ENCODE peak calls at places on chromosomes 4 and X, in six cellular contexts. One of them, this sample, is unnamed.

GRCh38 chr4:159046683-159047082 is 56.2 kb upstream of the RAPGEF2 start:
- DNase-seq in left ventricle myocardium inferior: no peak
- DNase-seq in fibroblast of mammary gland: no peak
- DNase-seq in heart left ventricle: no peak
- DNase-seq in fibroblast of lung: no peak
- DNase-seq in WERI-Rb-1: no peak
- DNase-seq in this sample: no peak

GRCh38 chrX:110733166-110733565 is 62.5 kb downstream of the CHRDL1 start:
- DNase-seq in left ventricle myocardium inferior: no peak
- DNase-seq in fibroblast of mammary gland: peak
- DNase-seq in heart left ventricle: no peak
- DNase-seq in fibroblast of lung: peak
- DNase-seq in WERI-Rb-1: no peak
- DNase-seq in this sample: no peak

GRCh38 chr4:72378901-72379300 is 190.1 kb downstream of the ADAMTS3 start:
- DNase-seq in left ventricle myocardium inferior: no peak
- DNase-seq in fibroblast of mammary gland: no peak
- DNase-seq in heart left ventricle: no peak
- DNase-seq in fibroblast of lung: no peak
- DNase-seq in WERI-Rb-1: no peak
- DNase-seq in this sample: no peak

GRCh38 chr4:60133414-60133813 is 1066.7 kb upstream of the ADGRL3 start:
- DNase-seq in left ventricle myocardium inferior: no peak
- DNase-seq in fibroblast of mammary gland: no peak
- DNase-seq in heart left ventricle: no peak
- DNase-seq in fibroblast of lung: peak
- DNase-seq in WERI-Rb-1: no peak
- DNase-seq in this sample: peak

GRCh38 chr4:184647391-184648101 is 1.7 kb downstream of the CASP3 start:
- DNase-seq in left ventricle myocardium inferior: no peak
- DNase-seq in fibroblast of mammary gland: peak
- DNase-seq in heart left ventricle: no peak
- DNase-seq in fibroblast of lung: peak
- DNase-seq in WERI-Rb-1: no peak
- DNase-seq in this sample: peak

GRCh38 chr4:102263024-102263787 is 82.1 kb downstream of the SLC39A8 start:
- DNase-seq in left ventricle myocardium inferior: no peak
- DNase-seq in fibroblast of mammary gland: peak
- DNase-seq in heart left ventricle: no peak
- DNase-seq in fibroblast of lung: peak
- DNase-seq in WERI-Rb-1: peak
- DNase-seq in this sample: peak

GRCh38 chrX:73855546-73855945 is 292.5 kb downstream of the CHIC1 start:
- DNase-seq in left ventricle myocardium inferior: peak
- DNase-seq in fibroblast of mammary gland: peak
- DNase-seq in heart left ventricle: peak
- DNase-seq in fibroblast of lung: peak
- DNase-seq in WERI-Rb-1: peak
- DNase-seq in this sample: peak

GRCh38 chr4:2866160-2866861 is 22.7 kb downstream of the ADD1 start:
- DNase-seq in left ventricle myocardium inferior: no peak
- DNase-seq in fibroblast of mammary gland: no peak
- DNase-seq in heart left ventricle: no peak
- DNase-seq in fibroblast of lung: no peak
- DNase-seq in WERI-Rb-1: peak
- DNase-seq in this sample: no peak

GRCh38 chr4:114132830-114133229 is 153.4 kb upstream of the ARSJ start:
- DNase-seq in left ventricle myocardium inferior: no peak
- DNase-seq in fibroblast of mammary gland: peak
- DNase-seq in heart left ventricle: no peak
- DNase-seq in fibroblast of lung: no peak
- DNase-seq in WERI-Rb-1: no peak
- DNase-seq in this sample: peak

GRCh38 chr4:10164877-10165283 is 48.3 kb upstream of the WDR1 start:
- DNase-seq in left ventricle myocardium inferior: no peak
- DNase-seq in fibroblast of mammary gland: peak
- DNase-seq in heart left ventricle: no peak
- DNase-seq in fibroblast of lung: peak
- DNase-seq in WERI-Rb-1: peak
- DNase-seq in this sample: peak

GRCh38 chr4:165715211-165715610 is 157.8 kb upstream of the TLL1 start:
- DNase-seq in left ventricle myocardium inferior: no peak
- DNase-seq in fibroblast of mammary gland: no peak
- DNase-seq in heart left ventricle: no peak
- DNase-seq in fibroblast of lung: peak
- DNase-seq in WERI-Rb-1: no peak
- DNase-seq in this sample: no peak

GRCh38 chrX:9189286-9189685 is 155.4 kb upstream of the FAM9B start:
- DNase-seq in left ventricle myocardium inferior: no peak
- DNase-seq in fibroblast of mammary gland: no peak
- DNase-seq in heart left ventricle: no peak
- DNase-seq in fibroblast of lung: no peak
- DNase-seq in WERI-Rb-1: no peak
- DNase-seq in this sample: no peak

GRCh38 chr4:108044951-108045686 is 55.4 kb downstream of the HADH start:
- DNase-seq in left ventricle myocardium inferior: no peak
- DNase-seq in fibroblast of mammary gland: peak
- DNase-seq in heart left ventricle: no peak
- DNase-seq in fibroblast of lung: peak
- DNase-seq in WERI-Rb-1: no peak
- DNase-seq in this sample: peak

GRCh38 chr4:76385974-76386373 is 35.0 kb downstream of the CCDC158 start:
- DNase-seq in left ventricle myocardium inferior: no peak
- DNase-seq in fibroblast of mammary gland: no peak
- DNase-seq in heart left ventricle: no peak
- DNase-seq in fibroblast of lung: no peak
- DNase-seq in WERI-Rb-1: no peak
- DNase-seq in this sample: no peak

GRCh38 chr4:80202784-80203553 is 5.7 kb downstream of the PRDM8 start:
- DNase-seq in left ventricle myocardium inferior: no peak
- DNase-seq in fibroblast of mammary gland: no peak
- DNase-seq in heart left ventricle: peak
- DNase-seq in fibroblast of lung: peak
- DNase-seq in WERI-Rb-1: no peak
- DNase-seq in this sample: peak

GRCh38 chrX:52504551-52504950 is 8.9 kb downstream of the XAGE1A start:
- DNase-seq in left ventricle myocardium inferior: no peak
- DNase-seq in fibroblast of mammary gland: no peak
- DNase-seq in heart left ventricle: no peak
- DNase-seq in fibroblast of lung: no peak
- DNase-seq in WERI-Rb-1: no peak
- DNase-seq in this sample: no peak

GRCh38 chr4:6956434-6957147 is 47.0 kb downstream of the TBC1D14 start:
- DNase-seq in left ventricle myocardium inferior: no peak
- DNase-seq in fibroblast of mammary gland: no peak
- DNase-seq in heart left ventricle: no peak
- DNase-seq in fibroblast of lung: no peak
- DNase-seq in WERI-Rb-1: no peak
- DNase-seq in this sample: no peak

GRCh38 chr4:6956087-6956433 is 46.4 kb downstream of the TBC1D14 start:
- DNase-seq in left ventricle myocardium inferior: no peak
- DNase-seq in fibroblast of mammary gland: no peak
- DNase-seq in heart left ventricle: no peak
- DNase-seq in fibroblast of lung: no peak
- DNase-seq in WERI-Rb-1: no peak
- DNase-seq in this sample: no peak

GRCh38 chr4:6951880-6952381 is 42.3 kb downstream of the TBC1D14 start:
- DNase-seq in left ventricle myocardium inferior: no peak
- DNase-seq in fibroblast of mammary gland: no peak
- DNase-seq in heart left ventricle: no peak
- DNase-seq in fibroblast of lung: no peak
- DNase-seq in WERI-Rb-1: no peak
- DNase-seq in this sample: no peak

GRCh38 chr4:6955261-6955911 is 45.8 kb downstream of the TBC1D14 start:
- DNase-seq in left ventricle myocardium inferior: no peak
- DNase-seq in fibroblast of mammary gland: no peak
- DNase-seq in heart left ventricle: no peak
- DNase-seq in fibroblast of lung: no peak
- DNase-seq in WERI-Rb-1: peak
- DNase-seq in this sample: no peak

DNA sequence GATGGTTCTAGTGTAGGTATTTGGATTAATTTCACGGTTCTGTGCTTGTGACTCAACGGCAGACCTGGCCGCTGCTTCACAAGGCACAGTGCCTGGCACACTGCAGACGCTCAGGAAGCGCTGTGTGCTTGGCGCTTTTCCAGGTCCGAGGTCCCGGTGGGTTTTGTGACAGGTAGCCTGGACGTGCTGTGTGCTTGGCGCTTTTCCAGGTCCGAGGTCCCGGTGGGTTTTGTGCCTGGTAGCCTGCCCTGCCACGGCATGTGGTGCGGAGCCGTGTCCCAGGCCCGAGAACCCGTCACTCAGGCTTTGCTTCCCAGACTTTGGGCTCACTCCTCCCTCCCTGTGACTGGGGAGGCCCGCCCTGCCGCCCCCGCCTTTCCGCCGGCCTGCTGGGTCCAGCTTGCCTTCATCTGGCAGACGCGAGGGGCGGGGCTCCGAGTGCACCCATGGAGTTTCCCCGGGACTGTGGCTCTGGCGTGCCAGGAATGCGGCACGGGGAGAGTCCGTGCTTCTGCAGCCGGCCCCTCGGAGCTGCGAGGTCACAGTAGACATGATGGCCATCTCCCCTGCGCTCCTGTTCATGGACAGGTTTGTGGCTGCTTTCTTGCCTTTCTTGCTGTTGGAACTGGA is 44.2 kb downstream of the TBC1D14 start:
- DNase-seq in left ventricle myocardium inferior: peak
- DNase-seq in fibroblast of mammary gland: peak
- DNase-seq in heart left ventricle: peak
- DNase-seq in fibroblast of lung: peak
- DNase-seq in WERI-Rb-1: no peak
- DNase-seq in this sample: peak
- H3K4me3 ChIP-seq in left ventricle myocardium inferior: peak
- H3K4me3 ChIP-seq in fibroblast of mammary gland: peak
- H3K4me3 ChIP-seq in heart left ventricle: peak
- H3K4me3 ChIP-seq in fibroblast of lung: peak
- H3K4me3 ChIP-seq in WERI-Rb-1: no peak
- H3K4me3 ChIP-seq in this sample: no peak

DNA sequence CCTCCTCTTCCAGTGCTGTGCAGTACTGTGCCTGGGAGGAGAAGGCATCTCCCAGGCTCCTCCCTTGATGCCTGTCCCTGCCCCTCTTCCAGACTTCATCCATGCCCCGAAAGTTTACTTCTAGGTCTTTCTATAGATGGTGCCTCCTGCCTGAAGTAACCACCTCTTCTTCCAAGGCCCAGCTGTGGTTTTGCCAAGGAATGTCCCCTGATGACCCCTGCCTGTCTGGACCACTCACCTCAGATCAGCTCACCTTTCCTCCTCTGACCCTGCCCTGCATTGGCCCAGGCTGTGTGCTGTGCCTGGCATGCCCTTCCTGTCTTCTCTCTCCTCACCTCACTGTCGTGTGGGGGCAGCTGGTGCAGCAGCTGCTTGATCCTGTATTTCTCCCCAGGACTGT is 6.8 kb downstream of the PRICKLE3 start:
- DNase-seq in left ventricle myocardium inferior: no peak
- DNase-seq in fibroblast of mammary gland: no peak
- DNase-seq in heart left ventricle: no peak
- DNase-seq in fibroblast of lung: no peak
- DNase-seq in WERI-Rb-1: no peak
- DNase-seq in this sample: no peak
- TF ChIP-seq CTCF in left ventricle myocardium inferior: no peak
- TF ChIP-seq CTCF in fibroblast of mammary gland: no peak
- TF ChIP-seq CTCF in heart left ventricle: no peak
- TF ChIP-seq CTCF in fibroblast of lung: no peak
- TF ChIP-seq CTCF in WERI-Rb-1: no peak
- TF ChIP-seq CTCF in this sample: no peak

GRCh38 chr4:183449193-183449888 is 4.9 kb downstream of the CDKN2AIP start:
- DNase-seq in left ventricle myocardium inferior: no peak
- DNase-seq in fibroblast of mammary gland: peak
- DNase-seq in heart left ventricle: no peak
- DNase-seq in fibroblast of lung: peak
- DNase-seq in WERI-Rb-1: no peak
- DNase-seq in this sample: peak
- H3K4me3 ChIP-seq in left ventricle myocardium inferior: no peak
- H3K4me3 ChIP-seq in fibroblast of mammary gland: no peak
- H3K4me3 ChIP-seq in heart left ventricle: no peak
- H3K4me3 ChIP-seq in fibroblast of lung: no peak
- H3K4me3 ChIP-seq in WERI-Rb-1: no peak
- H3K4me3 ChIP-seq in this sample: no peak

GRCh38 chrX:10186355-10186754 is 29.6 kb downstream of the CLCN4 start:
- DNase-seq in left ventricle myocardium inferior: no peak
- DNase-seq in fibroblast of mammary gland: no peak
- DNase-seq in heart left ventricle: no peak
- DNase-seq in fibroblast of lung: no peak
- DNase-seq in WERI-Rb-1: no peak
- DNase-seq in this sample: no peak

GRCh38 chrX:10193587-10193986 is 36.8 kb downstream of the CLCN4 start:
- DNase-seq in left ventricle myocardium inferior: no peak
- DNase-seq in fibroblast of mammary gland: no peak
- DNase-seq in heart left ventricle: no peak
- DNase-seq in fibroblast of lung: no peak
- DNase-seq in WERI-Rb-1: no peak
- DNase-seq in this sample: no peak

GRCh38 chrX:10187421-10187820 is 30.6 kb downstream of the CLCN4 start:
- DNase-seq in left ventricle myocardium inferior: no peak
- DNase-seq in fibroblast of mammary gland: no peak
- DNase-seq in heart left ventricle: no peak
- DNase-seq in fibroblast of lung: no peak
- DNase-seq in WERI-Rb-1: no peak
- DNase-seq in this sample: no peak

GRCh38 chrX:10189317-10190268 is 32.8 kb downstream of the CLCN4 start:
- DNase-seq in left ventricle myocardium inferior: peak
- DNase-seq in fibroblast of mammary gland: peak
- DNase-seq in heart left ventricle: peak
- DNase-seq in fibroblast of lung: peak
- DNase-seq in WERI-Rb-1: peak
- DNase-seq in this sample: peak

GRCh38 chrX:10190367-10190766 is 33.6 kb downstream of the CLCN4 start:
- DNase-seq in left ventricle myocardium inferior: no peak
- DNase-seq in fibroblast of mammary gland: peak
- DNase-seq in heart left ventricle: no peak
- DNase-seq in fibroblast of lung: peak
- DNase-seq in WERI-Rb-1: peak
- DNase-seq in this sample: peak
- TF ChIP-seq CTCF in left ventricle myocardium inferior: peak
- TF ChIP-seq CTCF in fibroblast of mammary gland: peak
- TF ChIP-seq CTCF in heart left ventricle: peak
- TF ChIP-seq CTCF in fibroblast of lung: peak
- TF ChIP-seq CTCF in WERI-Rb-1: peak
- TF ChIP-seq CTCF in this sample: peak

GRCh38 chr4:100826808-100827548 is 309.2 kb upstream of the EMCN start:
- DNase-seq in left ventricle myocardium inferior: no peak
- DNase-seq in fibroblast of mammary gland: no peak
- DNase-seq in heart left ventricle: no peak
- DNase-seq in fibroblast of lung: no peak
- DNase-seq in WERI-Rb-1: no peak
- DNase-seq in this sample: no peak
- H3K4me3 ChIP-seq in left ventricle myocardium inferior: no peak
- H3K4me3 ChIP-seq in fibroblast of mammary gland: no peak
- H3K4me3 ChIP-seq in heart left ventricle: no peak
- H3K4me3 ChIP-seq in fibroblast of lung: no peak
- H3K4me3 ChIP-seq in WERI-Rb-1: no peak
- H3K4me3 ChIP-seq in this sample: no peak

This sample was measured in cardiac fibroblast.